ENCODE peak calls at places on chromosome 14, in ten cellular contexts. One of them, this sample, is unnamed.

GRCh38 chr14:71749613-71750238 is 182.5 kb upstream of the RGS6 start:
- DNase-seq in HCT116: no peak
- DNase-seq in HS-27A: no peak
- DNase-seq in right cardiac atrium: no peak
- DNase-seq in hippocampal formation: no peak
- DNase-seq in activated naive CD4-positive, alpha-beta T cell: no peak
- DNase-seq in CD8-positive, alpha-beta memory T cell: no peak
- DNase-seq in ureter: no peak
- DNase-seq in IMR-90: no peak
- DNase-seq in activated CD4-positive, alpha-beta T cell treated with anti-CD3 and anti-CD28 coated beads, Interleukin-2, amount 10 ng/mL, durations not matched to agents 7 days and 5 days: no peak
- DNase-seq in this sample: no peak

GRCh38 chr14:37036669-37037341 is 135.6 kb downstream of the SLC25A21 start:
- DNase-seq in HCT116: no peak
- DNase-seq in HS-27A: peak; percentile 63
- DNase-seq in right cardiac atrium: no peak
- DNase-seq in hippocampal formation: no peak
- DNase-seq in activated naive CD4-positive, alpha-beta T cell: no peak
- DNase-seq in CD8-positive, alpha-beta memory T cell: no peak
- DNase-seq in ureter: no peak
- DNase-seq in IMR-90: peak; percentile 41
- DNase-seq in activated CD4-positive, alpha-beta T cell treated with anti-CD3 and anti-CD28 coated beads, Interleukin-2, amount 10 ng/mL, durations not matched to agents 7 days and 5 days: no peak
- DNase-seq in this sample: no peak

GRCh38 chr14:61183486-61183885 is 97.7 kb downstream of the TMEM30B start:
- DNase-seq in HCT116: no peak
- DNase-seq in HS-27A: no peak
- DNase-seq in right cardiac atrium: no peak
- DNase-seq in hippocampal formation: no peak
- DNase-seq in activated naive CD4-positive, alpha-beta T cell: no peak
- DNase-seq in CD8-positive, alpha-beta memory T cell: no peak
- DNase-seq in ureter: no peak
- DNase-seq in IMR-90: no peak
- DNase-seq in activated CD4-positive, alpha-beta T cell treated with anti-CD3 and anti-CD28 coated beads, Interleukin-2, amount 10 ng/mL, durations not matched to agents 7 days and 5 days: no peak
- DNase-seq in this sample: no peak

GRCh38 chr14:92323031-92323915 is at the start of gene SLC24A4:
- DNase-seq in HCT116: no peak
- DNase-seq in HS-27A: no peak
- DNase-seq in right cardiac atrium: no peak
- DNase-seq in hippocampal formation: no peak
- DNase-seq in activated naive CD4-positive, alpha-beta T cell: no peak
- DNase-seq in CD8-positive, alpha-beta memory T cell: no peak
- DNase-seq in ureter: no peak
- DNase-seq in IMR-90: no peak
- DNase-seq in activated CD4-positive, alpha-beta T cell treated with anti-CD3 and anti-CD28 coated beads, Interleukin-2, amount 10 ng/mL, durations not matched to agents 7 days and 5 days: no peak
- DNase-seq in this sample: no peak

GRCh38 chr14:93013368-93013719 is 90.4 kb downstream of the CHGA start:
- DNase-seq in HCT116: no peak
- DNase-seq in HS-27A: no peak
- DNase-seq in right cardiac atrium: peak; percentile 37
- DNase-seq in hippocampal formation: no peak
- DNase-seq in activated naive CD4-positive, alpha-beta T cell: no peak
- DNase-seq in CD8-positive, alpha-beta memory T cell: no peak
- DNase-seq in ureter: no peak
- DNase-seq in IMR-90: peak; percentile 28
- DNase-seq in activated CD4-positive, alpha-beta T cell treated with anti-CD3 and anti-CD28 coated beads, Interleukin-2, amount 10 ng/mL, durations not matched to agents 7 days and 5 days: no peak
- DNase-seq in this sample: no peak

GRCh38 chr14:102949062-102949800 is 26.8 kb downstream of the AMN start:
- DNase-seq in HCT116: no peak
- DNase-seq in HS-27A: no peak
- DNase-seq in right cardiac atrium: no peak
- DNase-seq in hippocampal formation: no peak
- DNase-seq in activated naive CD4-positive, alpha-beta T cell: no peak
- DNase-seq in CD8-positive, alpha-beta memory T cell: no peak
- DNase-seq in ureter: no peak
- DNase-seq in IMR-90: peak; percentile 58
- DNase-seq in activated CD4-positive, alpha-beta T cell treated with anti-CD3 and anti-CD28 coated beads, Interleukin-2, amount 10 ng/mL, durations not matched to agents 7 days and 5 days: peak; percentile 58
- DNase-seq in this sample: peak; percentile 65

GRCh38 chr14:86712727-86713126 is 1182.8 kb downstream of the FLRT2 start:
- DNase-seq in HCT116: no peak
- DNase-seq in HS-27A: no peak
- DNase-seq in right cardiac atrium: no peak
- DNase-seq in hippocampal formation: no peak
- DNase-seq in activated naive CD4-positive, alpha-beta T cell: no peak
- DNase-seq in CD8-positive, alpha-beta memory T cell: no peak
- DNase-seq in ureter: no peak
- DNase-seq in IMR-90: no peak
- DNase-seq in activated CD4-positive, alpha-beta T cell treated with anti-CD3 and anti-CD28 coated beads, Interleukin-2, amount 10 ng/mL, durations not matched to agents 7 days and 5 days: no peak
- DNase-seq in this sample: no peak

GRCh38 chr14:80638620-80639215 is 302.8 kb downstream of the CEP128 start:
- DNase-seq in HCT116: peak; percentile 12
- DNase-seq in HS-27A: peak; percentile 77
- DNase-seq in right cardiac atrium: no peak
- DNase-seq in hippocampal formation: no peak
- DNase-seq in activated naive CD4-positive, alpha-beta T cell: no peak
- DNase-seq in CD8-positive, alpha-beta memory T cell: no peak
- DNase-seq in ureter: no peak
- DNase-seq in IMR-90: peak; percentile 85
- DNase-seq in activated CD4-positive, alpha-beta T cell treated with anti-CD3 and anti-CD28 coated beads, Interleukin-2, amount 10 ng/mL, durations not matched to agents 7 days and 5 days: no peak
- DNase-seq in this sample: no peak

GRCh38 chr14:22536853-22537338 is 52.1 kb downstream of the DAD1 start:
- DNase-seq in HCT116: peak; percentile 82
- DNase-seq in HS-27A: peak; percentile 99
- DNase-seq in right cardiac atrium: no peak
- DNase-seq in hippocampal formation: no peak
- DNase-seq in activated naive CD4-positive, alpha-beta T cell: peak; percentile 34
- DNase-seq in CD8-positive, alpha-beta memory T cell: peak; percentile 68
- DNase-seq in ureter: peak; percentile 76
- DNase-seq in IMR-90: peak; percentile 98
- DNase-seq in activated CD4-positive, alpha-beta T cell treated with anti-CD3 and anti-CD28 coated beads, Interleukin-2, amount 10 ng/mL, durations not matched to agents 7 days and 5 days: peak; percentile 80
- DNase-seq in this sample: peak; percentile 98

GRCh38 chr14:35470775-35471174 is 63.2 kb upstream of the INSM2 start:
- DNase-seq in HCT116: no peak
- DNase-seq in HS-27A: no peak
- DNase-seq in right cardiac atrium: no peak
- DNase-seq in hippocampal formation: no peak
- DNase-seq in activated naive CD4-positive, alpha-beta T cell: no peak
- DNase-seq in CD8-positive, alpha-beta memory T cell: no peak
- DNase-seq in ureter: no peak
- DNase-seq in IMR-90: peak; percentile 31
- DNase-seq in activated CD4-positive, alpha-beta T cell treated with anti-CD3 and anti-CD28 coated beads, Interleukin-2, amount 10 ng/mL, durations not matched to agents 7 days and 5 days: no peak
- DNase-seq in this sample: no peak

GRCh38 chr14:101075801-101076413 is 172.4 kb upstream of the RTL1 start:
- DNase-seq in HCT116: no peak
- DNase-seq in HS-27A: no peak
- DNase-seq in right cardiac atrium: no peak
- DNase-seq in hippocampal formation: no peak
- DNase-seq in activated naive CD4-positive, alpha-beta T cell: no peak
- DNase-seq in CD8-positive, alpha-beta memory T cell: no peak
- DNase-seq in ureter: no peak
- DNase-seq in IMR-90: no peak
- DNase-seq in activated CD4-positive, alpha-beta T cell treated with anti-CD3 and anti-CD28 coated beads, Interleukin-2, amount 10 ng/mL, durations not matched to agents 7 days and 5 days: no peak
- DNase-seq in this sample: peak; percentile 47

GRCh38 chr14:49896956-49897355 is 4.1 kb downstream of the ARF6 start:
- DNase-seq in HCT116: no peak
- DNase-seq in HS-27A: no peak
- DNase-seq in right cardiac atrium: no peak
- DNase-seq in hippocampal formation: no peak
- DNase-seq in activated naive CD4-positive, alpha-beta T cell: no peak
- DNase-seq in CD8-positive, alpha-beta memory T cell: no peak
- DNase-seq in ureter: no peak
- DNase-seq in IMR-90: no peak
- DNase-seq in activated CD4-positive, alpha-beta T cell treated with anti-CD3 and anti-CD28 coated beads, Interleukin-2, amount 10 ng/mL, durations not matched to agents 7 days and 5 days: no peak
- DNase-seq in this sample: no peak

GRCh38 chr14:50943261-50943942 is 881 bp downstream of the PYGL start:
- DNase-seq in HCT116: peak; percentile 31
- DNase-seq in HS-27A: no peak
- DNase-seq in right cardiac atrium: peak; percentile 83
- DNase-seq in hippocampal formation: no peak
- DNase-seq in activated naive CD4-positive, alpha-beta T cell: no peak
- DNase-seq in CD8-positive, alpha-beta memory T cell: no peak
- DNase-seq in ureter: peak; percentile 53
- DNase-seq in IMR-90: peak; percentile 28
- DNase-seq in activated CD4-positive, alpha-beta T cell treated with anti-CD3 and anti-CD28 coated beads, Interleukin-2, amount 10 ng/mL, durations not matched to agents 7 days and 5 days: no peak
- DNase-seq in this sample: peak; percentile 84

GRCh38 chr14:45065540-45065939 is 18.4 kb upstream of the PRPF39 start:
- DNase-seq in HCT116: no peak
- DNase-seq in HS-27A: no peak
- DNase-seq in right cardiac atrium: no peak
- DNase-seq in hippocampal formation: no peak
- DNase-seq in activated naive CD4-positive, alpha-beta T cell: no peak
- DNase-seq in CD8-positive, alpha-beta memory T cell: no peak
- DNase-seq in ureter: no peak
- DNase-seq in IMR-90: peak; percentile 23
- DNase-seq in activated CD4-positive, alpha-beta T cell treated with anti-CD3 and anti-CD28 coated beads, Interleukin-2, amount 10 ng/mL, durations not matched to agents 7 days and 5 days: no peak
- DNase-seq in this sample: no peak

This sample was measured in RWPE2.